ENCODE peak calls at places on chromosome 14, in eight cellular contexts. K, S, Q, Z, Y, H, U and C are unnamed samples.

GRCh38 chr14:92519246-92520101 is 5.9 kb downstream of the RIN3 start:
- DNase-seq in K (no peak), S (no peak), Q (no peak), Z (no peak), Y (no peak), H (no peak), U (no peak), C (no peak)

GRCh38 chr14:74364271-74364880 is 16.1 kb downstream of the VRTN start:
- DNase-seq in K (no peak), S (no peak), Q (no peak), Z (no peak), Y (no peak), H (no peak), U (no peak), C (no peak)

GRCh38 chr14:65954915-65955314 is 531.3 kb upstream of the CCDC196 start:
- DNase-seq in K (no peak), S (no peak), Q (no peak), Z (no peak), Y (no peak), H (no peak), U (no peak), C (no peak)

GRCh38 chr14:76975051-76975450 is 53.5 kb downstream of the IRF2BPL start:
- DNase-seq in K (no peak), S (no peak), Q (no peak), Z (no peak), Y (no peak), H (no peak), U (no peak), C (no peak)

GRCh38 chr14:66070542-66071319 is 415.4 kb upstream of the CCDC196 start:
- DNase-seq in K (peak; percentile 52), S (peak; percentile 54), Q (peak; percentile 51), Z (peak; percentile 90), Y (peak; percentile 29), H (peak; percentile 72), U (no peak), C (peak; percentile 28)

GRCh38 chr14:101511199-101511598 is 50.1 kb upstream of the DIO3 start:
- DNase-seq in K (no peak), S (no peak), Q (no peak), Z (no peak), Y (no peak), H (no peak), U (no peak), C (no peak)

GRCh38 chr14:105299654-105300541 is 903 bp downstream of the BRF1 start:
- DNase-seq in K (peak; percentile 28), S (no peak), Q (peak; percentile 22), Z (no peak), Y (peak; percentile 71), H (peak; percentile 4), U (no peak), C (no peak)

GRCh38 chr14:64915797-64916196 is 1.5 kb downstream of the CHURC1 start:
- DNase-seq in K (no peak), S (no peak), Q (no peak), Z (no peak), Y (no peak), H (no peak), U (no peak), C (no peak)

GRCh38 chr14:59343585-59343984 is 121.6 kb downstream of the GPR135 start:
- DNase-seq in K (no peak), S (no peak), Q (no peak), Z (no peak), Y (no peak), H (no peak), U (no peak), C (peak; percentile 33)

GRCh38 chr14:60637490-60638452 is 11.5 kb downstream of the SIX1 start:
- DNase-seq in K (no peak), S (no peak), Q (no peak), Z (peak; percentile 82), Y (peak; percentile 69), H (no peak), U (no peak), C (no peak)

GRCh38 chr14:35044939-35045797 is 904 bp upstream of the FAM177A1 start:
- DNase-seq in K (no peak), S (no peak), Q (no peak), Z (no peak), Y (peak; percentile 61), H (no peak), U (no peak), C (no peak)

GRCh38 chr14:102227184-102227964 is 77.6 kb downstream of the MOK start:
- DNase-seq in K (no peak), S (no peak), Q (no peak), Z (no peak), Y (no peak), H (no peak), U (no peak), C (no peak)

GRCh38 chr14:79656086-79656485 is 555.2 kb downstream of the DIO2 start:
- DNase-seq in K (no peak), S (no peak), Q (no peak), Z (no peak), Y (no peak), H (no peak), U (no peak), C (no peak)

GRCh38 chr14:49959822-49960408 is 67.0 kb downstream of the ARF6 start:
- DNase-seq in K (peak; percentile 39), S (no peak), Q (no peak), Z (no peak), Y (no peak), H (no peak), U (no peak), C (peak; percentile 76)

GRCh38 chr14:89162586-89162985 is 254.4 kb downstream of the FOXN3 start:
- DNase-seq in K (no peak), S (no peak), Q (no peak), Z (no peak), Y (no peak), H (no peak), U (no peak), C (no peak)

GRCh38 chr14:81400202-81400678 is at the start of gene STON2:
- DNase-seq in K (no peak), S (no peak), Q (no peak), Z (no peak), Y (peak; percentile 68), H (no peak), U (no peak), C (peak; percentile 6)

GRCh38 chr14:105161314-105161713 is 7.3 kb downstream of the JAG2 start:
- DNase-seq in K (no peak), S (no peak), Q (no peak), Z (no peak), Y (no peak), H (no peak), U (no peak), C (no peak)

GRCh38 chr14:33679461-33680225 is 271.2 kb downstream of the EGLN3 start:
- DNase-seq in K (no peak), S (no peak), Q (no peak), Z (no peak), Y (peak; percentile 83), H (no peak), U (no peak), C (no peak)